ENCODE peak calls at places on chromosomes 12 and 14, in five cellular contexts. O, F, X, M and L are unnamed samples.
A peak's percentile ranks its signal among the peaks of the same experiment; 100 is the strongest.

GRCh38 chr14:51202914-51203665 is 37.0 kb upstream of the TMX1 start:
- DNase-seq in F (no peak), X (no peak), M (no peak), O (peak; percentile 35), L (peak; percentile 83)

GRCh38 chr12:6316921-6317692 is 6.6 kb downstream of the PLEKHG6 start:
- DNase-seq in M (no peak), X (no peak), F (no peak), O (no peak), L (no peak)

GRCh38 chr12:115402443-115403170 is 718.6 kb upstream of the TBX3 start:
- DNase-seq in M (no peak), F (no peak), O (no peak), X (no peak), L (no peak)

GRCh38 chr14:105419305-105420091 is at the start of gene MTA1:
- DNase-seq in O (peak; percentile 88), M (peak; percentile 24), F (peak; percentile 69), X (peak; percentile 51), L (peak; percentile 46)

GRCh38 chr12:114938487-114939210 is 254.7 kb upstream of the TBX3 start:
- DNase-seq in X (no peak), M (peak; percentile 44), O (no peak), F (no peak), L (no peak)

GRCh38 chr14:35362441-35362840 is 42.1 kb downstream of the NFKBIA start:
- DNase-seq in X (no peak), F (no peak), M (no peak), O (peak; percentile 8), L (no peak)

GRCh38 chr14:71647086-71647784 is 285.0 kb upstream of the RGS6 start:
- DNase-seq in M (no peak), O (no peak), F (peak; percentile 43), X (no peak), L (no peak)

GRCh38 chr14:45486599-45486998 is 233.6 kb upstream of the MIS18BP1 start:
- DNase-seq in F (no peak), X (no peak), O (no peak), M (no peak), L (no peak)

GRCh38 chr12:91978143-91978542 is 167.5 kb downstream of the BTG1 start:
- DNase-seq in X (no peak), M (no peak), F (no peak), O (no peak), L (no peak)

GRCh38 chr12:130044991-130045621 is 117.2 kb upstream of the FZD10 start:
- DNase-seq in X (no peak), M (peak; percentile 28), O (no peak), F (peak; percentile 92), L (no peak)

GRCh38 chr12:5189173-5189572 is 145.5 kb downstream of the KCNA5 start:
- DNase-seq in F (no peak), X (no peak), M (no peak), O (no peak), L (no peak)

GRCh38 chr14:38209572-38210159 is 2.0 kb downstream of the SSTR1 start:
- DNase-seq in M (no peak), X (no peak), F (no peak), O (no peak), L (no peak)

GRCh38 chr14:21191809-21192446 is 36.1 kb upstream of the OR5AU1 start:
- DNase-seq in O (peak; percentile 73), X (peak; percentile 54), M (peak; percentile 67), F (peak; percentile 69), L (peak; percentile 82)

GRCh38 chr12:94041833-94042232 is 106.5 kb upstream of the PLXNC1 start:
- DNase-seq in X (no peak), F (no peak), O (no peak), M (no peak), L (no peak)

GRCh38 chr14:32468955-32469354 is 139.9 kb downstream of the AKAP6 start:
- DNase-seq in F (no peak), O (no peak), X (no peak), M (no peak), L (no peak)

GRCh38 chr12:91326043-91327027 is 143.7 kb upstream of the DCN start:
- DNase-seq in O (peak; percentile 24), X (peak; percentile 49), F (peak; percentile 31), M (peak; percentile 66), L (peak; percentile 54)

GRCh38 chr14:63470877-63471565 is 72.2 kb downstream of the PPP2R5E start:
- DNase-seq in M (no peak), X (no peak), F (no peak), O (peak; percentile 56), L (peak; percentile 67)

GRCh38 chr12:110778801-110779577 is 36.3 kb upstream of the PPP1CC start:
- DNase-seq in X (no peak), M (no peak), O (no peak), F (no peak), L (no peak)

GRCh38 chr12:50984899-50985298 is 32.6 kb downstream of the HIGD1C start:
- DNase-seq in M (no peak), O (no peak), X (no peak), F (no peak), L (no peak)